ENCODE peak calls at places on chromosomes 11 and 22, in five cellular contexts. K is fibroblast of pulmonary artery, H is tibial nerve, V is fibroblast of lung, J is iPS DF 6.9. F is an unnamed sample.

GRCh38 chr11:70740475-70740825 is 342.1 kb downstream of the CTTN start:
- DNase-seq in J (no peak), H (no peak), V (no peak), K (no peak), F (no peak)

GRCh38 chr11:128055576-128056217 is 531.7 kb downstream of the ETS1 start:
- DNase-seq in K (no peak), V (no peak), J (no peak), H (no peak), F (no peak)

GRCh38 chr11:135027461-135027860 is 615.4 kb upstream of the B3GAT1 start:
- DNase-seq in H (no peak), K (peak), J (peak), V (peak), F (peak)

GRCh38 chr11:101428918-101429317 is 154.9 kb downstream of the TRPC6 start:
- DNase-seq in K (peak), J (no peak), V (peak), H (no peak), F (peak)

GRCh38 chr11:119509277-119509841 is 86.4 kb upstream of the THY1 start:
- DNase-seq in J (no peak), K (peak), V (peak), H (no peak), F (no peak)

GRCh38 chr11:94796863-94797262 is 28.7 kb downstream of the AMOTL1 start:
- DNase-seq in K (no peak), V (peak), J (no peak), H (no peak), F (no peak)

GRCh38 chr11:19557720-19558140 is 154.9 kb upstream of the NAV2 start:
- DNase-seq in J (peak), K (peak), V (peak), H (peak), F (peak)

GRCh38 chr11:100876826-100877545 is 189.9 kb downstream of the ARHGAP42 start:
- DNase-seq in H (no peak), K (peak), J (no peak), V (peak), F (no peak)

GRCh38 chr11:124172076-124172475 is 11.1 kb upstream of the OR10D3 start:
- DNase-seq in H (no peak), K (no peak), J (no peak), V (no peak), F (no peak)

GRCh38 chr22:48442663-48443062 is 1385.0 kb downstream of the BRD1 start:
- DNase-seq in V (no peak), J (no peak), H (no peak), K (no peak), F (no peak)

GRCh38 chr22:27961680-27962079 is 42.6 kb upstream of the PITPNB start:
- DNase-seq in V (no peak), H (no peak), K (no peak), J (no peak), F (no peak)

GRCh38 chr22:39356464-39356863 is 6.7 kb downstream of the SYNGR1 start:
- DNase-seq in H (no peak), V (no peak), K (no peak), J (no peak), F (no peak)

GRCh38 chr11:121839821-121840220 is 276.2 kb downstream of the BLID start:
- DNase-seq in V (peak), K (no peak), J (no peak), H (no peak), F (no peak)

GRCh38 chr22:17928391-17928790 is 96.0 kb downstream of the MICAL3 start:
- DNase-seq in K (no peak), H (no peak), J (no peak), V (no peak), F (no peak)

GRCh38 chr11:132496341-132496740 is 1036.0 kb downstream of the OPCML start:
- DNase-seq in J (no peak), H (no peak), V (peak), K (no peak), F (no peak)

GRCh38 chr22:22974156-22974555 is 86.5 kb downstream of the IGLL5 start:
- DNase-seq in J (no peak), K (no peak), V (no peak), H (no peak), F (no peak)

GRCh38 chr11:78943841-78944240 is 369.2 kb upstream of the NARS2 start:
- DNase-seq in K (no peak), V (no peak), J (no peak), H (no peak), F (no peak)

GRCh38 chr11:47412152-47412746 is 3.9 kb downstream of the SLC39A13 start:
- DNase-seq in J (peak), H (no peak), V (no peak), K (peak), F (no peak)

GRCh38 chr11:102263604-102264003 is 53.7 kb upstream of the BIRC3 start:
- DNase-seq in K (no peak), V (no peak), H (no peak), J (no peak), F (no peak)

GRCh38 chr22:23833911-23834317 is 4.9 kb downstream of the DERL3 start:
- DNase-seq in H (no peak), K (no peak), J (no peak), V (no peak), F (no peak)

GRCh38 chr11:72023335-72023734 is 24.6 kb downstream of the IL18BP start:
- DNase-seq in K (no peak), J (no peak), H (no peak), V (no peak), F (no peak)

GRCh38 chr11:111604392-111605009 is 2.3 kb downstream of the SIK2 start:
- DNase-seq in K (peak), V (peak), H (peak), J (no peak), F (no peak)

GRCh38 chr22:24325105-24325757 is 54.6 kb downstream of the SPECC1L start:
- DNase-seq in V (peak), H (peak), J (no peak), K (peak), F (peak)

GRCh38 chr11:120304526-120304925 is 20.6 kb upstream of the TLCD5 start:
- DNase-seq in V (peak), K (peak), H (no peak), J (no peak), F (no peak)

GRCh38 chr11:60389279-60389910 is 6.9 kb upstream of the MS4A14 start:
- DNase-seq in H (no peak), V (no peak), J (no peak), K (no peak), F (no peak)

GRCh38 chr11:116984186-116984585 is 114.0 kb downstream of the SIK3 start:
- DNase-seq in K (peak), V (peak), J (no peak), H (no peak), F (no peak)

GRCh38 chr11:11989774-11990744 is 18.4 kb downstream of the DKK3 start:
- DNase-seq in K (peak), V (peak), H (no peak), J (no peak), F (no peak)

GRCh38 chr22:27460596-27461347 is 340.8 kb downstream of the MN1 start:
- DNase-seq in V (peak), H (peak), J (no peak), K (peak), F (no peak)

GRCh38 chr11:16790484-16791240 is 52.2 kb downstream of the C11orf58 start:
- DNase-seq in H (no peak), J (no peak), V (no peak), K (no peak), F (no peak)

GRCh38 chr11:88861618-88862017 is 204.2 kb downstream of the GRM5 start:
- DNase-seq in H (no peak), V (peak), J (no peak), K (no peak), F (no peak)

GRCh38 chr22:39514373-39514973 is 5.9 kb upstream of the ATF4 start:
- DNase-seq in H (peak), V (no peak), K (peak), J (no peak), F (no peak)

GRCh38 chr22:45991108-45991507 is 14.1 kb upstream of the WNT7B start:
- DNase-seq in J (no peak), K (no peak), V (no peak), H (no peak), F (no peak)

DNA sequence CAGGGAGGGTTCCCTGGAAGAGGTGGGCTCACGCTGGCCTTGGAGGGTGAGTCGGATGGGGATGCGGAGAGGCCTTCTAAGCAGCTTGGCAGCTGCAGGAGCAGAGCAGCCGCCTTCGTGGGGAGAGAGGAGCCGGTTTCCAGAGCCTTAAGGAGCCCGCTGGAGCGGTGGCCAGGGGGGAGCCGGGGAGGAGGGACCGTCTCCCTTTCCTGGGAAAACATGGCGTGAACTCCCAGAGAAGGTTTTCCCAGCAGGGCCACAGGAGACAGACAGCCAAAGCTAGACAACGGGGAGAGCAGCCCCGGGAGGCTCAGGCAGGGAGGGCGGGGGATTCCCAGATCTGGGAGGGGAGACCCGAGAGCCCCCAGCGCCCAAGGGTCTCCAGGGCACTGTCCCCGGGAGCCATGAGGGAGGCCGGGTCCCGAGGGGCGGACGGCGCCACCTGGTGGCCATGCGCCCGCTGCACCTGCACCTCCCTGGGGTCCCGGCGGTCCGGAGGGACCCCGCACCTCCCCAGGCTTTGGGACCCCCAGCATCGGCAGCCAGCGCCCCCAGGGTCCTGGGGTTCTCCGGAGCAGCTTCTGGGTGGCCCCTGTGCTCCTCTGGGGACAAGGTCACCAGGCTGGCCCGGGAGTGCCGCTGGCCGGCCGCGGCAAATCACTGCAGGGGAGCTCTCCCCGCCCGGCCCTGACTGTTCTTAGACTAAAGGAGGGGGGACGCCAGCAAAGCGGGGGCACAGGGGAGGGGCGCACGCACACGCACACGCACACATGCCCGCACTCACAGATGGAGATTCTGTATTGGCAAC is 2.4 kb upstream of the SYT8 start:
- DNase-seq in H (no peak), K (peak), V (peak), J (no peak), F (no peak)
- H3K4me3 ChIP-seq in H (peak), K (no peak), V (no peak), J (peak), F (no peak)

GRCh38 chr11:27696961-27697360 is 3.3 kb downstream of the BDNF start:
- DNase-seq in J (no peak), K (no peak), H (no peak), V (peak), F (no peak)

GRCh38 chr11:27699242-27699925 is 871 bp downstream of the BDNF start:
- DNase-seq in V (peak), H (no peak), J (no peak), K (peak), F (no peak)

GRCh38 chr11:27698872-27699241 is 1.4 kb downstream of the BDNF start:
- DNase-seq in H (peak), K (peak), V (peak), J (no peak), F (peak)

GRCh38 chr11:27696112-27696511 is 4.1 kb downstream of the BDNF start:
- DNase-seq in K (peak), J (no peak), H (no peak), V (peak), F (no peak)

DNA sequence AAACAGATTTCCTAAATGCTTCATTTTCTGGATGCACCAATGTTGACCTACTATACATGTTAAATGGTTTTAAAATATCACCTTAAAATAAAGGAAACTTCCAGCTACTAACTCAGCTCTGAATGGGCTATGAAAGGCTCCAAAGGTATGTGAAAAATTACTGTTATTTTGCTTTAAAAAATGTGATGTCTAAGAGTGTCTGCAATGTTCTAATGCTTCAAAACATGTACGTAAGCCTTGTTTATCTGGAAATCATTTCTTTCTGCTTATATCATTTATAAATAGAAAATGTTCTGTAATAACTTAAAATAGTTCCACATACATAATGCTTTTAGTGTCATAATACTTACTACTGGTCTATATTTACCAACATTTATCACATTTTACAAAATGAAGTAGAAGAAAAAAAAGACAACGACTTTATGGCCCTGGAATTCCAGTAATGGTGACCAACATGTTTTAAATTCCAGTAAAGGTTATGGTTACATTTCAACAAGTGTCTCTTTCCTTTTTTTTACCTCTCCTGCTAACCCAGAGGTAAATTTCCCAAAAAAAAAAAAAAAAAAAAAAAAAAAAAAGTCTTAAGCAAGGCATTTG is 2.5 kb downstream of the BDNF start:
- DNase-seq in J (no peak), K (peak), V (peak), H (no peak), F (no peak)
- H3K4me3 ChIP-seq in J (no peak), K (peak), V (peak), H (no peak), F (no peak)

DNA sequence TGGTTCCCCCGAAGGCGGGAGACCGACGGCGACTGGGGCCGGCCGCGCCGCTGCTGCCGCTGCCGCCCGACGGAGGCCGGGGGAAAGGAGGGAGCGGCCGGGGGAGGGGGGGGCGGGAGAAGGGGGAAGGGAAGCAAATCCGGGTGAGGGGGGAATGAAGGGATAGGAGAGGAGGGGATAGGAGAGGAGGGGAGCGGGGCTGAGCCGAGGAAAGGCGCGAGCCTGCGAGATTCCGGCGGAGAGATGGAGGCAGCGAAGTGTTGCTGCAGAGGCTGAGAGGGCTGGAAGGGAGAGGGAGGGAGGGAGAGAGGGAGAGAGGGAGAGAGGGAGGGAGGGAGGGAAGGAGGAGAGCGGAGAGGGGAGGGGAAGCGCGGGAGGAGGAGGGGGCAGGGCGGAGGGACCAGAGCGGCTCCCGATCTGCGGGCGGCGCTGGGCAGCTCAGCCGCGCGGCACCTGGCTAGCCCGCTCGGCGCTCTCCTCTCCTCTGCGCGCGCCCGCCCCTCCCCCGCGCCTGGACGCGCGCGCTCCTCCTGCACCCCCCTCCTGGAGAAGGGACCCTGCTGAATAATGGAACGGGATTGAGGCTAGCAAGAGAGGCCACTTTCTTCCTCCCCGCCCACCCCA is 52.4 kb downstream of the SLC22A12 start:
- DNase-seq in K (no peak), J (no peak), H (no peak), V (no peak), F (no peak)
- H3K4me3 ChIP-seq in K (no peak), J (peak), H (no peak), V (no peak), F (no peak)

DNA sequence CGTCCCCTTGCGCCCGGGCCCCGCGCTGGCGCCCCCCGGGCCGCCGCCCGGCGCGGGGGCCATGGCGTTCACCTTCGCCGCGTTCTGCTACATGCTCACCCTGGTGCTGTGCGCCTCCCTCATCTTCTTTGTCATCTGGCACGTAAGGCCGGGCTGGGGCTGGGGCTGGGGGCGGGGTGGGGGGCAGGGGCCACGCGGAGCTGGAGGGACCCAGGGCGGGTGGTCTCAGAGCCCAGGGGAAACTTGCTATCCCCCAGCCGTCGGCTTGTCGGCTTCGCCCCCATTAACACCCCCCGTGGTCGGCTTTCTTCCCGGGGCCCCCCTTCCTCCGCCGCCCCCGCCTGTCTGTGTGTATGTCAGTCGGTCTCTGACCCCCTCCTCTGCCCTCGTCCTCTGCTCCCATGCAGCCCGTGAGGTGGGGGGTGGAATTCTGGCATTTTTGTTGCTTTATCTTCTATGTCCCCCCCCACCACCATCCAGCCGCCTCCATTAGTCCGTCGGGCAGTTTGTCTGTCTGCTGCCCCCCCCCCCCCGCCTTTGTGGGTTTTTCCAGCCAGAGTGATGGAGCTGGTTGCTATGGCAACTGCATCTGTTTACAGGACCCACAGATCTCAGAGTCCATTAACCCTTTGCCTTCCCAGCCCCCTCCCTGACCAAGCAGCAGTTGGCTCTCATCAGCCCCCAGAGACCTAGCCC is 569 bp downstream of the CNIH2 start:
- DNase-seq in K (peak), H (no peak), J (no peak), V (peak), F (no peak)
- H3K4me3 ChIP-seq in K (no peak), H (no peak), J (peak), V (no peak), F (peak)

GRCh38 chr11:64854534-64855502 is 10.4 kb upstream of the CDC42BPG start:
- DNase-seq in J (no peak), K (peak), H (peak), V (peak), F (no peak)

GRCh38 chr11:64851831-64852337 is 7.4 kb upstream of the CDC42BPG start:
- DNase-seq in V (no peak), H (no peak), J (no peak), K (no peak), F (no peak)

GRCh38 chr11:64852804-64853520 is 8.5 kb upstream of the CDC42BPG start:
- DNase-seq in K (no peak), J (no peak), V (no peak), H (no peak), F (no peak)

GRCh38 chr11:64854157-64854533 is 9.7 kb upstream of the CDC42BPG start:
- DNase-seq in V (no peak), J (no peak), H (no peak), K (no peak), F (no peak)

DNA sequence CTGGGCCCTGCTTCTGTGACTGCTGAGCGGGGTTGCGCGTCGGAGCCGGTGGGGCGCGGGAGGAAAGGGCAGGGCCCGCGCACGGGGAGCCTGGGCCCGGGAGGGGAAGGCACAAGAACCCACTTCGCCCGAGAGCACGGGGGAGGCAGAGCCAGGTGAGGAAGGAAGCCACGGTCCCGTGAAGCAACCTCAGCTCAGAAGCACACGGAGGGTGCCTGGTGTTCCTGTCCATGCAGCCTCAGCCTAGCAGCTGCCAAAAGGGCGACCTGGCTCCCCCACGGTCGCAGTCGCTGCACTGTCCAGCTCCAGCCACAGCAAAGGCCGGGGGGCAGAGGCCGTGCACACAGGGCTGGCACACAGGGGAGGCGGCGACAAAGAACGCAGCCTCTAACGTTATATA is 9.3 kb upstream of the CDC42BPG start:
- DNase-seq in K (no peak), J (no peak), H (no peak), V (no peak), F (no peak)
- H3K4me3 ChIP-seq in K (no peak), J (no peak), H (no peak), V (no peak), F (no peak)

GRCh38 chr11:68436985-68437926 is 23.3 kb upstream of the PPP6R3 start:
- DNase-seq in J (no peak), K (peak), V (peak), H (no peak), F (no peak)
- H3K4me3 ChIP-seq in J (no peak), K (no peak), V (no peak), H (no peak), F (no peak)

F was measured in Jurkat, Clone E6-1.